ENCODE peak calls at places on chromosomes 16 and 17, in ten cellular contexts. U, B, N, F, X, D, E, A, H and W are unnamed samples.

GRCh38 chr17:29833801-29834200 is 96.2 kb downstream of the SSH2 start:
- DNase-seq in A (no peak), E (no peak), F (no peak), U (no peak), B (no peak), N (no peak), X (no peak), D (no peak), H (no peak), W (no peak)

GRCh38 chr17:30905742-30906100 is 317 bp downstream of the TEFM start:
- DNase-seq in E (no peak), F (no peak), X (no peak), A (peak; percentile 46), U (no peak), N (peak; percentile 24), H (no peak), B (no peak), D (no peak), W (no peak)

GRCh38 chr16:79728048-79728922 is 127.7 kb upstream of the MAF start:
- DNase-seq in U (no peak), H (no peak), N (no peak), D (no peak), B (no peak), X (no peak), A (no peak), E (peak; percentile 77), F (no peak), W (no peak)

GRCh38 chr17:42997390-42997983 is 732 bp upstream of the RPL27 start:
- DNase-seq in H (no peak), F (no peak), A (no peak), N (no peak), E (no peak), D (no peak), U (no peak), X (no peak), B (no peak), W (no peak)

GRCh38 chr17:47605006-47605405 is 44.7 kb upstream of the KPNB1 start:
- DNase-seq in N (no peak), U (no peak), A (no peak), B (no peak), E (no peak), F (peak; percentile 25), H (no peak), X (no peak), D (no peak), W (no peak)

GRCh38 chr16:69397821-69398521 is 12.2 kb upstream of the TERF2 start:
- DNase-seq in D (peak; percentile 75), N (peak; percentile 70), U (peak; percentile 37), F (peak; percentile 82), X (no peak), B (no peak), H (no peak), A (peak; percentile 79), E (peak; percentile 92), W (peak; percentile 86)

GRCh38 chr16:77373726-77374125 is 61.1 kb downstream of the ADAMTS18 start:
- DNase-seq in N (no peak), E (peak; percentile 46), U (no peak), F (no peak), A (no peak), D (no peak), X (no peak), H (no peak), B (no peak), W (no peak)

GRCh38 chr16:80751167-80751566 is 53.2 kb downstream of the CDYL2 start:
- DNase-seq in D (peak; percentile 46), E (peak; percentile 17), U (no peak), A (no peak), H (no peak), F (peak; percentile 89), N (peak; percentile 50), B (no peak), X (peak; percentile 71), W (peak; percentile 3)